ENCODE peak calls at places on chromosomes 13 and 19, in nine cellular contexts. Q is GM23338, A is upper lobe of right lung, J is GM10248, U is tibial artery, Y is H9, N is lower leg skin, O is mucosa of descending colon, B is fibroblast of mammary gland. V is an unnamed sample.

GRCh38 chr19:33032218-33032781 is 32.4 kb downstream of the RHPN2 start:
- DNase-seq in Q (peak), A (no peak), J (no peak), U (no peak), Y (no peak), N (no peak), O (peak), B (no peak), V (no peak)

GRCh38 chr13:51912091-51912490 is 50.3 kb downstream of the CCDC70 start:
- DNase-seq in Q (no peak), A (no peak), J (no peak), U (no peak), Y (peak), N (peak), O (no peak), B (no peak), V (no peak)

GRCh38 chr13:76968041-76968440 is 19.7 kb downstream of the ACOD1 start:
- DNase-seq in Q (no peak), A (no peak), J (no peak), U (no peak), Y (no peak), N (no peak), O (no peak), B (no peak), V (no peak)

GRCh38 chr19:16036397-16036925 is 39.8 kb upstream of the TPM4 start:
- DNase-seq in Q (no peak), A (no peak), J (no peak), U (no peak), Y (no peak), N (no peak), O (no peak), B (no peak), V (no peak)

GRCh38 chr13:46751811-46752635 is 44.9 kb downstream of the ESD start:
- DNase-seq in Q (peak), A (no peak), J (peak), U (no peak), Y (no peak), N (no peak), O (no peak), B (peak), V (no peak)

GRCh38 chr19:20367811-20368294 is 197.7 kb downstream of the ZNF737 start:
- DNase-seq in Q (peak), A (no peak), J (no peak), U (no peak), Y (peak), N (no peak), O (no peak), B (no peak), V (no peak)

GRCh38 chr19:49071860-49072547 is 495 bp downstream of the KCNA7 start:
- DNase-seq in Q (peak), A (peak), J (no peak), U (no peak), Y (peak), N (peak), O (no peak), B (no peak), V (no peak)

GRCh38 chr13:75256922-75257321 is 225.0 kb downstream of the TBC1D4 start:
- DNase-seq in Q (no peak), A (no peak), J (no peak), U (no peak), Y (no peak), N (no peak), O (no peak), B (no peak), V (no peak)

GRCh38 chr19:18176367-18177310 is 3.0 kb downstream of the IFI30 start:
- DNase-seq in Q (no peak), A (no peak), J (peak), U (no peak), Y (no peak), N (no peak), O (no peak), B (no peak), V (no peak)

GRCh38 chr13:113598081-113598410 is 13.5 kb downstream of the TFDP1 start:
- DNase-seq in Q (no peak), A (peak), J (no peak), U (peak), Y (peak), N (no peak), O (no peak), B (no peak), V (no peak)

GRCh38 chr19:29694669-29695627 is 20.1 kb downstream of the C19orf12 start:
- DNase-seq in Q (peak), A (peak), J (peak), U (peak), Y (peak), N (peak), O (peak), B (peak), V (peak)

GRCh38 chr19:1251233-1251502 is 2.8 kb downstream of the MIDN start:
- DNase-seq in Q (no peak), A (no peak), J (no peak), U (no peak), Y (no peak), N (no peak), O (no peak), B (peak), V (no peak)

GRCh38 chr19:3178973-3179738 is 587 bp downstream of the S1PR4 start:
- DNase-seq in Q (no peak), A (peak), J (no peak), U (no peak), Y (peak), N (no peak), O (no peak), B (no peak), V (no peak)

GRCh38 chr19:50998061-50998460 is 3.3 kb downstream of the KLK8 start:
- DNase-seq in Q (no peak), A (no peak), J (no peak), U (no peak), Y (no peak), N (no peak), O (no peak), B (no peak), V (no peak)

DNA sequence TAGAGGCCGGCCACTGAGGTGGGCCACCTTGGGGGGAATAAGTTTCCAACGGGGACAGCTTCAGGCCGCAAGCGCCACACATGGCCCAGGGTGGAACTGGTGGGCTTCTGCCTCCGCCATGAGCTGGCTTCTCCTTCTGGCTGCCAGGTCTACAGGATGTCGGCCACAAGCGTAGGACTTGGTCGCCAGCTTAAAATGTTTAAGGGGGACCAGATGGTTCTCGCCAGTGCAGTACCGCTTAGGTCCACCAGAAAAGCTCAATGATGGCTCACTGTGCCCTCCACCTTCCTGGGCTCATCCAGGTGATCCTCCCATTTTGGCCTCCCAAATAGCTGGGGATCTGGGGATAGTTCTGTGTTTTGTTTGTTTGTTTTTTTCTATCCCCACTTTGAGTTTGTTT is 38.7 kb upstream of the ZNF254 start:
- DNase-seq in Q (peak), A (no peak), J (no peak), U (no peak), Y (peak), N (no peak), O (no peak), B (no peak), V (no peak)
- TF ChIP-seq CTCF in Q (no peak), A (no peak), J (no peak), U (no peak), Y (peak), N (no peak), O (no peak), B (no peak), V (no peak)

GRCh38 chr13:53848546-53848945 is 819.9 kb downstream of the OLFM4 start:
- DNase-seq in Q (no peak), A (no peak), J (no peak), U (no peak), Y (no peak), N (no peak), O (no peak), B (no peak), V (no peak)
- TF ChIP-seq CTCF in Q (no peak), A (no peak), J (no peak), U (no peak), Y (no peak), N (no peak), O (no peak), B (no peak), V (no peak)

DNA sequence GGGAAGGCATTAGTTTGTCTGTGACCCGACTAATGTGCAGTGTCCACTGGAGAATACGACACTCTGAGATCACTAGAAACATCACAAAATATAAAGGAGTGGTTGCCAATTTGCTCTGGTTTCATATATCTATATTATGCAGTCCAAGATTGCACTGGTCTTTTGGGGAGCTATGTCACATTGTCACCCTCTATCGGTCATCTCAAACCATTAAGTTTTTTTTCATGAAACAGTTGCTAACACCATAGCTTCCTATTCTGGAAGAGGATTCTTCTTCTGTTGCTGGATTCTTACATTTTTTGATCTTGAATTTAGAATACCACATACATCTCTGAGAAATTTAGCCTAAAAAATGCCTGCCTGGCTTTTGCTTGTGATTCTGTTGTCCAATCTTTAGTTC is 168.6 kb downstream of the LACC1 start:
- DNase-seq in Q (no peak), A (no peak), J (no peak), U (no peak), Y (no peak), N (no peak), O (no peak), B (no peak), V (no peak)
- TF ChIP-seq CTCF in Q (peak), A (peak), J (peak), U (no peak), Y (peak), N (no peak), O (no peak), B (peak), V (no peak)

GRCh38 chr19:36141039-36141914 is 1.4 kb downstream of the CAPNS1 start:
- DNase-seq in Q (peak), A (peak), J (peak), U (peak), Y (peak), N (peak), O (peak), B (peak), V (peak)

GRCh38 chr19:36142046-36142445 is 2.2 kb downstream of the CAPNS1 start:
- DNase-seq in Q (no peak), A (no peak), J (no peak), U (no peak), Y (no peak), N (no peak), O (no peak), B (no peak), V (no peak)

GRCh38 chr19:36140289-36141038 is 598 bp downstream of the CAPNS1 start:
- DNase-seq in Q (peak), A (no peak), J (peak), U (peak), Y (peak), N (peak), O (peak), B (peak), V (no peak)

GRCh38 chr19:36139120-36139472 is 770 bp upstream of the CAPNS1 start:
- DNase-seq in Q (no peak), A (no peak), J (no peak), U (no peak), Y (no peak), N (no peak), O (no peak), B (no peak), V (no peak)

DNA sequence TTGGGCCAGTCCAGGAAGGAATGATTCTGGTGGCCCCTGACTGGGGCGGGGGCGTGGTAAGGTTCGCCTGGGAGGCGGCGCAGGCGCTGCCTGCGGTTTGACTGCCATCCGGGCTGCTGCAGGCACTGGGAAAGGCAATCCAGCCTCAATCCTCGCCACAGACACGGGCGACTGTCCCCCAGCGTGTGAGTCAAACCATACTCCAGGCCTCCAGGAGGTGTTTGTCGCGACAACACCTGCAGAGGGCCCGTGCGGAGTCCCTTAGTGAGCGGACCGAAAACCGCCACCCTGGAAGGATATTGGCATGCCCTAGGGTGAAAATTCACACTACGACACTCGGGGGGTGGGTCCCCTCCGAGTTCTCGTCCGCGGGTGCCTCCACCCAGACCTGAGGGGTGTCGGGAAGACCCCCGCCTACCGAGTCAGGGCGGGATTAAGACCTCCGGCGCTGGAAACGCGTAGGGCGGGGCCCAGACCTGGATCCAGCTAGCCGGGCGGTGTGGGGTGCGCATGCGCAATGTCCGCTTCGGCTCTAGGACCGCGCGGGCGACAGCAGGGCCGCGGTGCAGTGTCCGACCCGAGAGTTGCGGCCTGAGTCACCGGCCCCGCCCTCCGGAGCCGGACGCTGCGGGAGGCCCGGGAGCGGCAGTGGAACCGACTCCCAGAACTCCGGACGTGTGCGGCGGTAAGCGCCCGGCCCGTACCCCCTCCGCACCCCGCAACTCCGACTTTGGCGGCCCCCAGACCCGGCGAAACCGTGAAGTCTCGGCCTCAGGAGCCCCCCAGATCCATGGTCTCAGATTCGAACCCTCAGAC is at the start of gene CAPNS1:
- DNase-seq in Q (peak), A (peak), J (peak), U (peak), Y (peak), N (peak), O (peak), B (peak), V (peak)
- TF ChIP-seq CTCF in Q (no peak), A (no peak), J (no peak), U (peak), Y (peak), N (no peak), O (no peak), B (no peak), V (peak)